ENCODE peak calls at places on chromosomes 6 and 20, in four cellular contexts. T is mesendoderm; P is lower leg skin; K is stimulated activated effector memory CD8-positive, alpha-beta T cell treated with anti-CD3 and anti-CD28 coated beads, Interleukin-12 subunit alpha, Interleukin-12 subunit beta, amount 100 ng/mL, for 72 hours. I is an unnamed sample.

GRCh38 chr6:119436583-119436982 is 87.0 kb upstream of the MAN1A1 start:
- DNase-seq in T (peak; percentile 29), P (no peak), K (no peak), I (no peak)

GRCh38 chr6:11364971-11365397 is 132.5 kb upstream of the NEDD9 start:
- DNase-seq in T (no peak), P (no peak), K (no peak), I (peak; percentile 16)

GRCh38 chr6:34305982-34306702 is 57.3 kb upstream of the SMIM29 start:
- DNase-seq in P (no peak), T (no peak), K (no peak), I (no peak)

GRCh38 chr20:10557685-10558084 is 116.1 kb downstream of the JAG1 start:
- DNase-seq in T (no peak), P (no peak), K (no peak), I (no peak)

GRCh38 chr20:45892049-45892816 is 1.1 kb downstream of the CTSA start:
- DNase-seq in P (no peak), T (peak; percentile 55), K (no peak), I (no peak)

GRCh38 chr20:50627747-50628146 is 63.6 kb downstream of the RIPOR3 start:
- DNase-seq in T (no peak), K (no peak), P (no peak), I (no peak)

GRCh38 chr6:147287869-147288271 is 83.7 kb downstream of the STXBP5 start:
- DNase-seq in T (peak; percentile 53), P (no peak), K (no peak), I (no peak)

GRCh38 chr6:82953871-82954270 is 111.8 kb downstream of the UBE3D start:
- DNase-seq in K (no peak), P (no peak), T (peak; percentile 65), I (no peak)

GRCh38 chr20:12030470-12030869 is 112.8 kb downstream of the BTBD3 start:
- DNase-seq in K (no peak), P (no peak), T (no peak), I (no peak)

GRCh38 chr6:149236584-149236983 is 80.9 kb upstream of the TAB2 start:
- DNase-seq in T (no peak), P (no peak), K (no peak), I (no peak)

GRCh38 chr6:117840541-117840983 is 66.5 kb upstream of the SLC35F1 start:
- DNase-seq in T (peak; percentile 70), P (no peak), K (no peak), I (no peak)

GRCh38 chr6:53615633-53616449 is 49.7 kb downstream of the KLHL31 start:
- DNase-seq in T (peak; percentile 26), P (no peak), K (no peak), I (no peak)

GRCh38 chr20:54843891-54844290 is 368.5 kb downstream of the DOK5 start:
- DNase-seq in P (no peak), T (peak; percentile 77), K (no peak), I (no peak)

GRCh38 chr6:28734443-28734959 is 189.3 kb downstream of the TRIM27 start:
- DNase-seq in K (no peak), T (no peak), P (no peak), I (no peak)

GRCh38 chr6:7188492-7188891 is 80.7 kb downstream of the RREB1 start:
- DNase-seq in P (peak; percentile 8), K (no peak), T (no peak), I (no peak)

GRCh38 chr6:123925360-123925759 is 121.7 kb downstream of the NKAIN2 start:
- DNase-seq in P (no peak), T (no peak), K (no peak), I (no peak)

GRCh38 chr20:23412026-23412425 is 9.3 kb downstream of the NAPB start:
- DNase-seq in T (peak; percentile 78), P (no peak), K (no peak), I (peak; percentile 50)

GRCh38 chr20:45365444-45365970 is 2.6 kb downstream of the SYS1 start:
- DNase-seq in T (no peak), P (no peak), K (no peak), I (no peak)

GRCh38 chr6:115545410-115545986 is 515.2 kb downstream of the FRK start:
- DNase-seq in P (no peak), T (peak; percentile 94), K (no peak), I (no peak)

GRCh38 chr20:2754426-2754825 is 46.0 kb downstream of the CPXM1 start:
- DNase-seq in P (peak; percentile 61), K (no peak), T (no peak), I (no peak)

GRCh38 chr6:121951918-121952379 is 447.5 kb upstream of the HSF2 start:
- DNase-seq in P (no peak), K (no peak), T (no peak), I (no peak)

GRCh38 chr6:30814137-30815084 is 69.9 kb upstream of the DDR1 start:
- DNase-seq in K (no peak), P (no peak), T (peak; percentile 79), I (no peak)

GRCh38 chr20:23165307-23165750 is 79.2 kb upstream of the CD93 start:
- DNase-seq in P (peak; percentile 79), T (peak; percentile 47), K (no peak), I (no peak)

GRCh38 chr6:127300411-127300810 is 33.7 kb downstream of the RNF146 start:
- DNase-seq in P (no peak), T (peak; percentile 92), K (no peak), I (no peak)

GRCh38 chr6:147467463-147467862 is 41.0 kb upstream of the SAMD5 start:
- DNase-seq in K (no peak), T (no peak), P (no peak), I (no peak)

GRCh38 chr6:31621320-31621939 is 915 bp downstream of the PRRC2A start:
- DNase-seq in P (no peak), K (no peak), T (no peak), I (no peak)

GRCh38 chr6:160013987-160014868 is 45.3 kb downstream of the IGF2R start:
- DNase-seq in P (no peak), T (no peak), K (no peak), I (no peak)